ENCODE peak calls at places on chromosomes 7 and 10, in six cellular contexts. One of them, this sample, is unnamed.

GRCh38 chr10:93458821-93459257 is 23.3 kb downstream of the MYOF start:
- DNase-seq in activated naive CD8-positive, alpha-beta T cell treated with anti-CD3 and anti-CD28 coated beads, Interleukin-2, amount 50 U/mL, for 16 hours: no peak
- DNase-seq in iris pigment epithelial cell: peak
- DNase-seq in cardiac muscle cell: peak
- DNase-seq in nucleus accumbens: no peak
- DNase-seq in non-pigmented ciliary epithelial cell: peak
- DNase-seq in this sample: no peak

GRCh38 chr7:80736371-80736770 is 97.9 kb downstream of the CD36 start:
- DNase-seq in non-pigmented ciliary epithelial cell: no peak
- DNase-seq in cardiac muscle cell: no peak
- DNase-seq in iris pigment epithelial cell: peak
- DNase-seq in activated naive CD8-positive, alpha-beta T cell treated with anti-CD3 and anti-CD28 coated beads, Interleukin-2, amount 50 U/mL, for 16 hours: no peak
- DNase-seq in nucleus accumbens: no peak
- DNase-seq in this sample: no peak

GRCh38 chr7:111312966-111313365 is 222.0 kb downstream of the LRRN3 start:
- DNase-seq in activated naive CD8-positive, alpha-beta T cell treated with anti-CD3 and anti-CD28 coated beads, Interleukin-2, amount 50 U/mL, for 16 hours: no peak
- DNase-seq in cardiac muscle cell: peak
- DNase-seq in iris pigment epithelial cell: peak
- DNase-seq in non-pigmented ciliary epithelial cell: no peak
- DNase-seq in nucleus accumbens: no peak
- DNase-seq in this sample: no peak

GRCh38 chr10:43683451-43684197 is 34.9 kb upstream of the ZNF32 start:
- DNase-seq in nucleus accumbens: no peak
- DNase-seq in non-pigmented ciliary epithelial cell: no peak
- DNase-seq in iris pigment epithelial cell: peak
- DNase-seq in activated naive CD8-positive, alpha-beta T cell treated with anti-CD3 and anti-CD28 coated beads, Interleukin-2, amount 50 U/mL, for 16 hours: no peak
- DNase-seq in cardiac muscle cell: no peak
- DNase-seq in this sample: no peak

GRCh38 chr7:100563809-100564400 is 9.8 kb downstream of the SAP25 start:
- DNase-seq in non-pigmented ciliary epithelial cell: no peak
- DNase-seq in nucleus accumbens: peak
- DNase-seq in activated naive CD8-positive, alpha-beta T cell treated with anti-CD3 and anti-CD28 coated beads, Interleukin-2, amount 50 U/mL, for 16 hours: peak
- DNase-seq in cardiac muscle cell: peak
- DNase-seq in iris pigment epithelial cell: peak
- DNase-seq in this sample: peak

GRCh38 chr10:107497024-107497423 is 332.5 kb upstream of the SORCS1 start:
- DNase-seq in non-pigmented ciliary epithelial cell: no peak
- DNase-seq in nucleus accumbens: no peak
- DNase-seq in iris pigment epithelial cell: no peak
- DNase-seq in activated naive CD8-positive, alpha-beta T cell treated with anti-CD3 and anti-CD28 coated beads, Interleukin-2, amount 50 U/mL, for 16 hours: no peak
- DNase-seq in cardiac muscle cell: no peak
- DNase-seq in this sample: no peak

GRCh38 chr7:22481726-22482125 is 18.3 kb downstream of the STEAP1B start:
- DNase-seq in iris pigment epithelial cell: peak
- DNase-seq in non-pigmented ciliary epithelial cell: no peak
- DNase-seq in nucleus accumbens: no peak
- DNase-seq in activated naive CD8-positive, alpha-beta T cell treated with anti-CD3 and anti-CD28 coated beads, Interleukin-2, amount 50 U/mL, for 16 hours: no peak
- DNase-seq in cardiac muscle cell: peak
- DNase-seq in this sample: no peak

GRCh38 chr7:36155811-36156361 is 2.8 kb downstream of the EEPD1 start:
- DNase-seq in nucleus accumbens: peak
- DNase-seq in iris pigment epithelial cell: peak
- DNase-seq in activated naive CD8-positive, alpha-beta T cell treated with anti-CD3 and anti-CD28 coated beads, Interleukin-2, amount 50 U/mL, for 16 hours: no peak
- DNase-seq in non-pigmented ciliary epithelial cell: no peak
- DNase-seq in cardiac muscle cell: no peak
- DNase-seq in this sample: no peak

GRCh38 chr10:73576178-73576889 is 14.8 kb downstream of the USP54 start:
- DNase-seq in nucleus accumbens: no peak
- DNase-seq in cardiac muscle cell: peak
- DNase-seq in activated naive CD8-positive, alpha-beta T cell treated with anti-CD3 and anti-CD28 coated beads, Interleukin-2, amount 50 U/mL, for 16 hours: no peak
- DNase-seq in non-pigmented ciliary epithelial cell: peak
- DNase-seq in iris pigment epithelial cell: peak
- DNase-seq in this sample: no peak

GRCh38 chr7:1054438-1055083 is 10.2 kb downstream of the GPR146 start:
- DNase-seq in nucleus accumbens: peak
- DNase-seq in activated naive CD8-positive, alpha-beta T cell treated with anti-CD3 and anti-CD28 coated beads, Interleukin-2, amount 50 U/mL, for 16 hours: no peak
- DNase-seq in non-pigmented ciliary epithelial cell: no peak
- DNase-seq in cardiac muscle cell: no peak
- DNase-seq in iris pigment epithelial cell: no peak
- DNase-seq in this sample: no peak

GRCh38 chr7:42972703-42973500 is 40.7 kb downstream of the MRPL32 start:
- DNase-seq in activated naive CD8-positive, alpha-beta T cell treated with anti-CD3 and anti-CD28 coated beads, Interleukin-2, amount 50 U/mL, for 16 hours: no peak
- DNase-seq in nucleus accumbens: no peak
- DNase-seq in iris pigment epithelial cell: peak
- DNase-seq in non-pigmented ciliary epithelial cell: peak
- DNase-seq in cardiac muscle cell: peak
- DNase-seq in this sample: no peak

This sample was measured in HL-60.